ENCODE peak calls at places on chromosomes 7 and 10, in seven cellular contexts. One of them, this sample, is unnamed. For H3K4me1, the result is how much of the 10 kb centered on the place peaks cover.

GRCh38 chr10:78584266-78584665 is 484.5 kb upstream of the ZMIZ1 start:
- DNase-seq in heart left ventricle: no peak
- DNase-seq in adrenal gland: no peak
- DNase-seq in IMR-90: no peak
- DNase-seq in prostate gland: no peak
- DNase-seq in A549: no peak
- DNase-seq in body of pancreas: no peak
- DNase-seq in this sample: no peak

GRCh38 chr10:6089334-6090219 is 743 bp downstream of the RBM17 start:
- DNase-seq in heart left ventricle: peak
- DNase-seq in adrenal gland: peak
- DNase-seq in IMR-90: no peak
- DNase-seq in prostate gland: no peak
- DNase-seq in A549: no peak
- DNase-seq in body of pancreas: peak
- DNase-seq in this sample: peak

GRCh38 chr7:6636741-6637543 is at the start of gene ZNF316:
- DNase-seq in heart left ventricle: peak
- DNase-seq in adrenal gland: peak
- DNase-seq in IMR-90: peak
- DNase-seq in prostate gland: peak
- DNase-seq in A549: peak
- DNase-seq in body of pancreas: peak
- DNase-seq in this sample: peak

GRCh38 chr7:99409814-99410213 is 1.0 kb downstream of the BUD31 start:
- DNase-seq in heart left ventricle: no peak
- DNase-seq in adrenal gland: no peak
- DNase-seq in IMR-90: no peak
- DNase-seq in prostate gland: no peak
- DNase-seq in A549: no peak
- DNase-seq in body of pancreas: no peak
- DNase-seq in this sample: no peak

GRCh38 chr7:74280985-74281384 is 8.2 kb upstream of the CLIP2 start:
- DNase-seq in heart left ventricle: no peak
- DNase-seq in adrenal gland: peak
- DNase-seq in IMR-90: peak
- DNase-seq in prostate gland: no peak
- DNase-seq in A549: no peak
- DNase-seq in body of pancreas: no peak
- DNase-seq in this sample: no peak

GRCh38 chr7:16978358-16979244 is 96.8 kb upstream of the AGR3 start:
- DNase-seq in heart left ventricle: no peak
- DNase-seq in adrenal gland: no peak
- DNase-seq in IMR-90: peak
- DNase-seq in prostate gland: no peak
- DNase-seq in A549: peak
- DNase-seq in body of pancreas: no peak
- DNase-seq in this sample: no peak

GRCh38 chr7:116798205-116798730 is 64.1 kb upstream of the CAPZA2 start:
- DNase-seq in heart left ventricle: no peak
- DNase-seq in adrenal gland: no peak
- DNase-seq in IMR-90: no peak
- DNase-seq in prostate gland: no peak
- DNase-seq in A549: no peak
- DNase-seq in body of pancreas: no peak
- DNase-seq in this sample: no peak

GRCh38 chr10:112261281-112261822 is 21.8 kb upstream of the TECTB start:
- DNase-seq in heart left ventricle: no peak
- DNase-seq in adrenal gland: peak
- DNase-seq in IMR-90: peak
- DNase-seq in prostate gland: no peak
- DNase-seq in A549: no peak
- DNase-seq in body of pancreas: no peak
- DNase-seq in this sample: no peak

GRCh38 chr10:34018129-34018528 is 683.7 kb upstream of the NRP1 start:
- DNase-seq in heart left ventricle: no peak
- DNase-seq in adrenal gland: no peak
- DNase-seq in IMR-90: peak
- DNase-seq in prostate gland: no peak
- DNase-seq in A549: no peak
- DNase-seq in body of pancreas: no peak
- DNase-seq in this sample: no peak

GRCh38 chr10:59831658-59832503 is 74.5 kb downstream of the CCDC6 start:
- DNase-seq in heart left ventricle: no peak
- DNase-seq in adrenal gland: no peak
- DNase-seq in IMR-90: no peak
- DNase-seq in prostate gland: no peak
- DNase-seq in A549: no peak
- DNase-seq in body of pancreas: no peak
- DNase-seq in this sample: no peak
- H3K4me1 ChIP-seq in heart left ventricle: under half
- H3K4me1 ChIP-seq in adrenal gland: under half
- H3K4me1 ChIP-seq in IMR-90: under half
- H3K4me1 ChIP-seq in prostate gland: under half
- H3K4me1 ChIP-seq in A549: under half
- H3K4me1 ChIP-seq in body of pancreas: under half
- H3K4me1 ChIP-seq in this sample: under half

GRCh38 chr10:103259989-103260388 is 14.3 kb downstream of the RPEL1 start:
- DNase-seq in heart left ventricle: no peak
- DNase-seq in adrenal gland: no peak
- DNase-seq in IMR-90: no peak
- DNase-seq in prostate gland: no peak
- DNase-seq in A549: no peak
- DNase-seq in body of pancreas: no peak
- DNase-seq in this sample: no peak
- TF ChIP-seq CTCF in heart left ventricle: no peak
- TF ChIP-seq CTCF in adrenal gland: no peak
- TF ChIP-seq CTCF in IMR-90: no peak
- TF ChIP-seq CTCF in prostate gland: no peak
- TF ChIP-seq CTCF in A549: no peak
- TF ChIP-seq CTCF in body of pancreas: no peak
- TF ChIP-seq CTCF in this sample: no peak

GRCh38 chr7:55569269-55569663 is 3.0 kb downstream of the VOPP1 start:
- DNase-seq in heart left ventricle: no peak
- DNase-seq in adrenal gland: no peak
- DNase-seq in IMR-90: no peak
- DNase-seq in prostate gland: no peak
- DNase-seq in A549: no peak
- DNase-seq in body of pancreas: no peak
- DNase-seq in this sample: peak

GRCh38 chr7:55569797-55570196 is 2.5 kb downstream of the VOPP1 start:
- DNase-seq in heart left ventricle: no peak
- DNase-seq in adrenal gland: no peak
- DNase-seq in IMR-90: no peak
- DNase-seq in prostate gland: no peak
- DNase-seq in A549: no peak
- DNase-seq in body of pancreas: no peak
- DNase-seq in this sample: no peak

GRCh38 chr7:55565693-55566092 is 6.6 kb downstream of the VOPP1 start:
- DNase-seq in heart left ventricle: no peak
- DNase-seq in adrenal gland: no peak
- DNase-seq in IMR-90: no peak
- DNase-seq in prostate gland: no peak
- DNase-seq in A549: no peak
- DNase-seq in body of pancreas: no peak
- DNase-seq in this sample: no peak

GRCh38 chr7:55568613-55569268 is 3.6 kb downstream of the VOPP1 start:
- DNase-seq in heart left ventricle: no peak
- DNase-seq in adrenal gland: no peak
- DNase-seq in IMR-90: peak
- DNase-seq in prostate gland: no peak
- DNase-seq in A549: no peak
- DNase-seq in body of pancreas: no peak
- DNase-seq in this sample: no peak

GRCh38 chr7:55567495-55568070 is 4.7 kb downstream of the VOPP1 start:
- DNase-seq in heart left ventricle: no peak
- DNase-seq in adrenal gland: no peak
- DNase-seq in IMR-90: no peak
- DNase-seq in prostate gland: no peak
- DNase-seq in A549: no peak
- DNase-seq in body of pancreas: no peak
- DNase-seq in this sample: no peak
- TF ChIP-seq POLR2A in heart left ventricle: no peak
- TF ChIP-seq POLR2A in adrenal gland: no peak
- TF ChIP-seq POLR2A in IMR-90: no peak
- TF ChIP-seq POLR2A in prostate gland: no peak
- TF ChIP-seq POLR2A in A549: no peak
- TF ChIP-seq POLR2A in body of pancreas: no peak
- TF ChIP-seq POLR2A in this sample: no peak

GRCh38 chr7:96308253-96308949 is 13.5 kb downstream of the SLC25A13 start:
- DNase-seq in heart left ventricle: no peak
- DNase-seq in adrenal gland: no peak
- DNase-seq in IMR-90: no peak
- DNase-seq in prostate gland: no peak
- DNase-seq in A549: no peak
- DNase-seq in body of pancreas: no peak
- DNase-seq in this sample: no peak
- H3K4me1 ChIP-seq in heart left ventricle: under half
- H3K4me1 ChIP-seq in adrenal gland: under half
- H3K4me1 ChIP-seq in IMR-90: under half
- H3K4me1 ChIP-seq in prostate gland: under half
- H3K4me1 ChIP-seq in A549: under half
- H3K4me1 ChIP-seq in body of pancreas: under half
- H3K4me1 ChIP-seq in this sample: under half

GRCh38 chr10:4883079-4883739 is 57.2 kb downstream of the AKR1E2 start:
- DNase-seq in heart left ventricle: peak
- DNase-seq in adrenal gland: peak
- DNase-seq in IMR-90: peak
- DNase-seq in prostate gland: no peak
- DNase-seq in A549: no peak
- DNase-seq in body of pancreas: no peak
- DNase-seq in this sample: no peak
- TF ChIP-seq CTCF in heart left ventricle: no peak
- TF ChIP-seq CTCF in adrenal gland: no peak
- TF ChIP-seq CTCF in IMR-90: no peak
- TF ChIP-seq CTCF in prostate gland: no peak
- TF ChIP-seq CTCF in A549: no peak
- TF ChIP-seq CTCF in body of pancreas: no peak
- TF ChIP-seq CTCF in this sample: no peak

DNA sequence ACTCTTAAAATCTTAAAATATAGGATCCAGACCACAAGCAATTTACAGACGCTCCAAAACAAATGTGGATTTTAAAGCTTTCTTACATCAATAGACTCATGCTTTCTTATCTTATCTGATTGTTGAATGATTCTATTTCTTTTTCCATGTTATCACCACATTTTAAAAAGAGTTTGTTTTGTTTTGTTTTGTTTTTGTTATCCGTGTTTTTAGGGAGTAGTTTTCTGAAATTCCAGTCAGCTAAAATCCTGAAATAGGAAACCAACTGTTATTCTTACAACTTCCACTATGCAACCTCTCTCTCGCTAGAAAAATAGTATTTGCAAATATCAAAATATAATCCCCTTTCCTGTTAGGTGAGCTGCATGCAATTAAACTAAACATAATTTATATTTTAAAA is 251.0 kb downstream of the PCDH15 start:
- DNase-seq in heart left ventricle: no peak
- DNase-seq in adrenal gland: no peak
- DNase-seq in IMR-90: no peak
- DNase-seq in prostate gland: no peak
- DNase-seq in A549: no peak
- DNase-seq in body of pancreas: no peak
- DNase-seq in this sample: no peak
- TF ChIP-seq POLR2A in heart left ventricle: no peak
- TF ChIP-seq POLR2A in adrenal gland: no peak
- TF ChIP-seq POLR2A in IMR-90: no peak
- TF ChIP-seq POLR2A in prostate gland: no peak
- TF ChIP-seq POLR2A in A549: no peak
- TF ChIP-seq POLR2A in body of pancreas: no peak
- TF ChIP-seq POLR2A in this sample: no peak

GRCh38 chr7:113915991-113916390 is 2.8 kb downstream of the PPP1R3A start:
- DNase-seq in heart left ventricle: no peak
- DNase-seq in adrenal gland: no peak
- DNase-seq in IMR-90: no peak
- DNase-seq in prostate gland: no peak
- DNase-seq in A549: no peak
- DNase-seq in body of pancreas: no peak
- DNase-seq in this sample: no peak
- H3K4me1 ChIP-seq in heart left ventricle: under half
- H3K4me1 ChIP-seq in adrenal gland: under half
- H3K4me1 ChIP-seq in IMR-90: under half
- H3K4me1 ChIP-seq in prostate gland: under half
- H3K4me1 ChIP-seq in A549: under half
- H3K4me1 ChIP-seq in body of pancreas: under half
- H3K4me1 ChIP-seq in this sample: under half

DNA sequence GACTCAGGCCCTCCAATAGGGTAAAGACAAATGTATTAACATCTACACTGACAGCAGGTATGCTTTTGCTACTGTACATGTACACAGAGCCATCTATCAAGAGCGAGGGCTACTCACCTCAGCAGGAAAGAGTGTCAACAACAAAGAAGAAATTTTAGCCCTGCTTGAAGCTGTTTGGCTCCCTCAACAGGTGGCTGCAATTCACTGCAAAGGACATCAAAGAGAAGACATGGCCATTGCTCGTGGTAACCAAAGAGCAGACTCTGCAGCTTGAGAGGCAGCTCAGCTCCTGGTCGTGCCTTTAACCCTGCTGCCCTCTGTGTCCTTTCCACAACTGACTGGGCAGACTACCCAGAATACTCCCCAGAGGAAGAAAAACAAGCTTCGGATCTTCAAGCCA is 5.1 kb downstream of the AKR1B15 start:
- DNase-seq in heart left ventricle: no peak
- DNase-seq in adrenal gland: no peak
- DNase-seq in IMR-90: peak
- DNase-seq in prostate gland: no peak
- DNase-seq in A549: no peak
- DNase-seq in body of pancreas: no peak
- DNase-seq in this sample: no peak
- TF ChIP-seq CTCF in heart left ventricle: no peak
- TF ChIP-seq CTCF in adrenal gland: no peak
- TF ChIP-seq CTCF in IMR-90: no peak
- TF ChIP-seq CTCF in prostate gland: no peak
- TF ChIP-seq CTCF in A549: peak
- TF ChIP-seq CTCF in body of pancreas: no peak
- TF ChIP-seq CTCF in this sample: no peak

DNA sequence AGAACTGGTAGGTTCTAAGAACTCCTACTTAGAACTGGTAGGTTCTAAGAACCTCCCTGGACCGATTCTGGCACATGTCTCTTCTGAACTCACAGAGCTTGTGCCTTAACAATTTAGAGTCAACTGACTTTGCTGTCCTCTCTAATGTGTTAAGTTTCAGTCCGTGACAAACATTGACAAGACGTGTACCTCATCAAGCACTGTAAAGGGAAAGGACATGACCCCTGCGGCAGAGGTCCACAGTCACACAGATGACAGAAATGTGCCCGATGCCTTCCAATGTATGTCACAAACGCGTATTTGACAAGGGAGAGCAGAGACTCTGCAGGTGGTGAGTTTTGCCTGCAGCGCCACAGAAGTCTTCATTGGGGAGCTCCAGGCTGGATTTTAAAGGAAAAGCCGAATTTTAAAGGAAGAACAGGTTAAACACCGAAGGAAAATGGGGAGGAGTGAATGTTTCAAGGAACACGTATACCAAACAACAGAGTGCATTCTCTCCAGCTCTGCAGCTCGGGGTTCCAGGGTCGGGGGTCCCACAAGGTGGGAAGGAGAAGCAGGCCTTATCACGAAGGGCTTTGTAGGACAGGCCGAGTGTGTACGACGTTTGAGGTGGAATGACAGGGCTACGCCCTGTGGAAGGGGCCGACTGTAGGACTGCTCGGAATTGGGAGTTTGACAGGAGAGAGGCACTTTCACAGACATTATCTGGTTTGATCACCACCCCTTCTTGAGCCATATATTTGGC is 161.2 kb upstream of the KLF14 start:
- DNase-seq in heart left ventricle: no peak
- DNase-seq in adrenal gland: no peak
- DNase-seq in IMR-90: no peak
- DNase-seq in prostate gland: no peak
- DNase-seq in A549: no peak
- DNase-seq in body of pancreas: no peak
- DNase-seq in this sample: no peak
- TF ChIP-seq POLR2A in heart left ventricle: no peak
- TF ChIP-seq POLR2A in adrenal gland: no peak
- TF ChIP-seq POLR2A in IMR-90: no peak
- TF ChIP-seq POLR2A in prostate gland: no peak
- TF ChIP-seq POLR2A in A549: no peak
- TF ChIP-seq POLR2A in body of pancreas: no peak
- TF ChIP-seq POLR2A in this sample: no peak

This sample was measured in spleen.